ENCODE peak calls at places on chromosomes 6 and 20, in seven cellular contexts. F is Daoy, L is NCI-H1930, Z is left lung, D is A172, V is Right ventricle myocardium superior, P is GM18507. I is an unnamed sample.

GRCh38 chr6:11396860-11397259 is 140.7 kb upstream of the TMEM170B start:
- DNase-seq in F (no peak), L (no peak), Z (no peak), D (no peak), V (no peak), P (no peak), I (no peak)

GRCh38 chr6:71887006-71887743 is 825 bp downstream of the RIMS1 start:
- DNase-seq in F (no peak), L (no peak), Z (no peak), D (no peak), V (no peak), P (no peak), I (no peak)

GRCh38 chr20:3431109-3431508 is 23.6 kb upstream of the DNAAF9 start:
- DNase-seq in F (no peak), L (no peak), Z (no peak), D (no peak), V (no peak), P (no peak), I (no peak)

GRCh38 chr20:63056236-63057132 is 49.7 kb upstream of the BHLHE23 start:
- DNase-seq in F (no peak), L (peak), Z (peak), D (peak), V (peak), P (no peak), I (peak)

GRCh38 chr20:5780233-5781217 is 30.3 kb downstream of the SHLD1 start:
- DNase-seq in F (no peak), L (no peak), Z (no peak), D (peak), V (no peak), P (no peak), I (no peak)

GRCh38 chr6:111555041-111555440 is 50.6 kb downstream of the TRAF3IP2 start:
- DNase-seq in F (peak), L (no peak), Z (no peak), D (no peak), V (no peak), P (no peak), I (no peak)

GRCh38 chr20:1496930-1497329 is 5.7 kb upstream of the SIRPB2 start:
- DNase-seq in F (no peak), L (no peak), Z (no peak), D (no peak), V (no peak), P (no peak), I (no peak)

GRCh38 chr6:69696273-69696672 is 100.5 kb downstream of the LMBRD1 start:
- DNase-seq in F (no peak), L (no peak), Z (no peak), D (peak), V (no peak), P (no peak), I (no peak)

GRCh38 chr6:134630468-134631180 is 312.7 kb upstream of the SGK1 start:
- DNase-seq in F (no peak), L (no peak), Z (no peak), D (no peak), V (no peak), P (no peak), I (no peak)

GRCh38 chr20:57402206-57403125 is 11.3 kb downstream of the RBM38 start:
- DNase-seq in F (no peak), L (no peak), Z (no peak), D (no peak), V (peak), P (no peak), I (no peak)

GRCh38 chr6:46044876-46045617 is 29.4 kb upstream of the CLIC5 start:
- DNase-seq in F (peak), L (peak), Z (peak), D (peak), V (peak), P (no peak), I (no peak)

GRCh38 chr6:118377711-118378414 is 170.2 kb upstream of the PLN start:
- DNase-seq in F (no peak), L (peak), Z (peak), D (no peak), V (peak), P (no peak), I (peak)

GRCh38 chr6:158815379-158815724 is 3.8 kb downstream of the EZR start:
- DNase-seq in F (no peak), L (no peak), Z (no peak), D (no peak), V (no peak), P (no peak), I (no peak)